ENCODE peak calls at places on chromosomes 13 and 19, in five cellular contexts. P is K562, M is GM12892, V is HepG2, J is H1. E is an unnamed sample.

GRCh38 chr13:24636776-24637175 is 43.4 kb upstream of the ATP12A start:
- DNase-seq in P (no peak), M (no peak), V (no peak), J (no peak), E (no peak)

GRCh38 chr19:19505669-19506326 is 9.6 kb downstream of the TSSK6 start:
- DNase-seq in P (no peak), M (no peak), V (no peak), J (no peak), E (no peak)

GRCh38 chr19:18317998-18318800 is 4.7 kb downstream of the LSM4 start:
- DNase-seq in P (peak; percentile 45), M (no peak), V (peak; percentile 54), J (no peak), E (no peak)

GRCh38 chr13:26589754-26590153 is 32.3 kb downstream of the WASF3 start:
- DNase-seq in P (no peak), M (no peak), V (no peak), J (no peak), E (no peak)

GRCh38 chr13:108435393-108436149 is 166.1 kb downstream of the TNFSF13B start:
- DNase-seq in P (no peak), M (no peak), V (no peak), J (no peak), E (no peak)

GRCh38 chr13:105806335-105806920 is 729.0 kb downstream of the EFNB2 start:
- DNase-seq in P (no peak), M (no peak), V (no peak), J (no peak), E (no peak)

GRCh38 chr13:113044431-113045114 is 61.0 kb upstream of the F7 start:
- DNase-seq in P (no peak), M (no peak), V (no peak), J (no peak), E (no peak)

GRCh38 chr13:65063753-65064152 is 2166.4 kb downstream of the PCDH9 start:
- DNase-seq in P (no peak), M (no peak), V (no peak), J (no peak), E (no peak)

GRCh38 chr13:74683411-74683810 is 549.2 kb upstream of the KLF12 start:
- DNase-seq in P (no peak), M (no peak), V (peak; percentile 1), J (no peak), E (no peak)

GRCh38 chr13:34129422-34129821 is 311.5 kb downstream of the RFC3 start:
- DNase-seq in P (no peak), M (no peak), V (no peak), J (no peak), E (no peak)

GRCh38 chr13:94433055-94433947 is 46.2 kb downstream of the DCT start:
- DNase-seq in P (peak; percentile 5), M (no peak), V (peak; percentile 45), J (peak; percentile 46), E (no peak)

GRCh38 chr13:20686863-20687579 is 16.5 kb upstream of the IL17D start:
- DNase-seq in P (no peak), M (no peak), V (no peak), J (no peak), E (no peak)

GRCh38 chr13:113328851-113329250 is 31.8 kb downstream of the LAMP1 start:
- DNase-seq in P (no peak), M (no peak), V (no peak), J (no peak), E (no peak)

GRCh38 chr19:21166436-21166835 is 24.6 kb downstream of the ZNF431 start:
- DNase-seq in P (no peak), M (no peak), V (no peak), J (no peak), E (no peak)

GRCh38 chr13:102555914-102556553 is 40.8 kb upstream of the TPP2 start:
- DNase-seq in P (peak; percentile 8), M (no peak), V (peak; percentile 18), J (no peak), E (peak; percentile 7)

GRCh38 chr13:46575843-46576242 is 22.9 kb downstream of the LRCH1 start:
- DNase-seq in P (no peak), M (no peak), V (no peak), J (no peak), E (no peak)

GRCh38 chr13:102128216-102128800 is 273.5 kb downstream of the FGF14 start:
- DNase-seq in P (no peak), M (no peak), V (no peak), J (no peak), E (no peak)

GRCh38 chr13:60229708-60230272 is 66.1 kb upstream of the DIAPH3 start:
- DNase-seq in P (no peak), M (no peak), V (no peak), J (no peak), E (no peak)

GRCh38 chr19:17121736-17122293 is 46.2 kb downstream of the MYO9B start:
- DNase-seq in P (no peak), M (no peak), V (no peak), J (no peak), E (no peak)

GRCh38 chr19:51539821-51540366 is 8.4 kb upstream of the SIGLEC6 start:
- DNase-seq in P (no peak), M (no peak), V (no peak), J (no peak), E (no peak)

GRCh38 chr13:74839656-74840055 is 642.3 kb downstream of the TBC1D4 start:
- DNase-seq in P (no peak), M (no peak), V (no peak), J (no peak), E (no peak)

DNA sequence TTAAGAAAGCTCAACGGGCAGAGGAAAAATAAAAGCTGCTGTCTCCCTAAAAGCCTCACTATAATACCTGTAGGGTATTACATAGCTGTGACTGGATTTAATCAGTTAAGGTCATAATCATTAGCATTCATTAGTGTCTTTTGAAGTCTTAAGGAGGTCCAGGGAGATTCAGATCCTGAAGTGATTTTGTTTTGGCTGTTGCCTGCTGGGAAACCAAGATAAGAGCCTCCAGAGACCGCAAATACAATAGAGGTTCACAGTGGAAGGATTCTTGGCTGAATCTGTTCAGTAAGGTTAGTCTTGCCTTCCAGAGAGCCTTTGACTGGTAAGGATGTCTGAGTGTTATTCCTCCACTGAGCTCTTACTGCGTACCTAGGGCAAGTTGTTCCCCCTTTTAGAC is 54.0 kb upstream of the TNFRSF19 start:
- DNase-seq in P (no peak), M (no peak), V (no peak), J (no peak), E (no peak)
- TF ChIP-seq TAF1 in P (no peak), M (no peak), V (no peak), J (no peak), E (no peak)

DNA sequence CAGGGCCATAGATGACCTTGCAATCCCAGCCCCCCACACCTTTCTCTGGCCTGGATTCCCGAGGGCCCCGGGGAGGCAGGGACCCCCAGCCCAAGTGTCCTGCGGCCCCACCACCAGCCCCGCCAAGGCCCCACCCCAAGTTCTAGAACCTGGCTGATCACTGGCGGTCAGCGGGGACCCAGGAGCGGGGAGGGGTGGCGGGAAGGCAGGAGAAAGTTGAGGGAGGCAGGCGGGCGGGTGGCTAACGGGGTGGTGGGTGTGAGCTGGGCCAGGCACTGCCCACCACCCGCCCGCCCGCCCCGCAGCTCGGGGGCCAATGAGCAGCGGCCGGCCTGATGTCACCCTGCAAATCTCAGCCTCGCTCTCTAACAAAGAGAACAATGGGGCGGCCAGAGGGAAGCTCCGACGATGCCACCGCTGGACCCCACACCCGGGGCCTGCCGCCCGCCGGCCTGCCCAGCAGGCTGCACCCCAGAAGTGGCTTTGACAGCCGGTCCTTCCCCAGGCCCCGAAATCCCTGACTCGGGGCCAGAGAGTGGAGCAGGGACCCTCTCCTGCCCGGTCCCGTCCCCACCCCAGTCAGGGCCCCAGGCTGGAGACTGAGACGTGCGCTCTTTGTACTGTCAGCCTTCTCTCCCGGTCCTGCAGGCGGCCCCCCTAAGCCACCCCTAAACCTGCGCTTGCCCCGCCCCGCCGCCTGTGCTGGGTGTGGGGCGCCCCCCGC is 1.6 kb downstream of the MEX3D start:
- DNase-seq in P (peak; percentile 57), M (no peak), V (peak; percentile 40), J (peak; percentile 80), E (no peak)
- TF ChIP-seq TAF1 in P (no peak), M (no peak), V (no peak), J (peak; percentile 61), E (no peak)

DNA sequence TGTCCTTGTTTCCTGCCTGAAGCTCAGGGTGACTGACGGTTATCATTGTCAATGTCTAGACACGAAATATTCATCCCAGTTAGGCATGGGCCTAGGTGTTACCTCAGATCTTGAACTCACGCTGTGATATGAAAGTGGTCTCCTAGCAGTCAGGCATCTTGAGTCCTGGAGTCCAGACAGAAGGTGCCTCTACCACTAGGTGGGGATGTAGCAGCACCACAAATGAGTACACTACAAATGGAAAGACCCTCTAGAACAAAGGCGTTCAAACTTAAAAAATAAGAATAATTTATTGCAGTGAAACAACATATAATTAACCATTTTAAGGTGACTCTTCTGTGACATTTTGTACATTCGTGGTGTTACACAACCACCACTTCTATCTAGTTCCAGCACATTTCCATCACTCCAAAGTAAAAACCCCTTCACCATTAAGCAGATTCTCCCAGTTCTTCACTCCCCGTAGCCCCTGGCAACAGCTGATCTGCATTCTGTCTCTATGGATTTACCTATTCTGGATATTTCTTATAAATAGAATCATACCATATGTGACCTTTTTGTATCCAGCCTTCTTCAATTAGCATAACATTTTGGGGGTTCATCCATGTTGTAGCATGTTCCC is 11.9 kb upstream of the FRY start:
- DNase-seq in P (peak; percentile 14), M (peak; percentile 23), V (peak; percentile 73), J (no peak), E (peak; percentile 44)
- TF ChIP-seq TAF1 in P (no peak), M (no peak), V (no peak), J (no peak), E (no peak)

DNA sequence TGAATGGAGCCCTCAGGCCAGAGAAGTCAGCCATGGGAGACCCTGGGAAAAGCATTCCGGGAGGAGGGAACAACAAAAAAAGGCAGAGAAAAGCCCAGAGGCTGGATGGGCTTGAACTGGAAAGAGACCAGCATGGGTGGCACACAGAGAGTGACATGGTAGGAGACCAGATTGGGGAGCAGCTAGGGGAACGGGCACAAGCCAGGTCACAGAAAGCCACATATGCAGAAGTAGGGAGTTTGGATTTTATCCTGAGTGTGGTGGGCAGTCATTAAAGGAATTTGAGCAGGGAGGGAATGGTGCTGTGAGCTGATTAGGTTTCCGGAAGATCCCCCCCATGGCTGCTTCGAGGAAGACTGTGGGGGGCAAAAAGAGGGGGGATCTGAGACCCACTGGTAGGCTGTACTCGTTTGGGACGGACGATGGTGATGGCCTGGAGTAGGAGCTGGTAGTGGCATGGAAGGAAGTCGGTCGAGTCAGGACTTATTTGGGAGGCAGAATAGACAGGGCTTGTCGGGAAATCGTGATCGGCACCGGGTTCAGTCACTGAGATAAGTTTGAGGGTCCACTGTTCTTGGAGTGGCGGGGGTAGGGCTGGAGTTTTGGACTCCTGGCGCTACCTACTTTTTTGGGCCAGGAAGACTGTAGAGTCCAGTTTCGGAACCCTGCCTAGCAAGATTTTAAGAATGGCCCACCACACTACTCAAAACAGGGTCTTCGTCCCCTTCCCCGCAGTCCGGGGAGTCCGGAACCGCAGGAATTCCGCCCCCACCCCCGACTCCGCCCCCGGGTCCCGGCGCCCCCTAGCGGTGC is 949 bp downstream of the SERTAD1 start:
- DNase-seq in P (peak; percentile 19), M (no peak), V (no peak), J (peak; percentile 90), E (no peak)
- TF ChIP-seq TAF1 in P (no peak), M (no peak), V (no peak), J (no peak), E (no peak)

GRCh38 chr13:97435794-97436193 is 1.8 kb downstream of the RAP2A start:
- DNase-seq in P (no peak), M (no peak), V (no peak), J (no peak), E (no peak)
- TF ChIP-seq TAF1 in P (no peak), M (no peak), V (no peak), J (no peak), E (no peak)

E was measured in GM12891.